ENCODE peak calls at places on chromosome 1, in four cellular contexts. S is BE2C; B is CD4-positive, alpha-beta T cell; J is Calu3. V is an unnamed sample.

GRCh38 chr1:192756847-192757246 is 52.0 kb upstream of the RGS2 start:
- DNase-seq in S (no peak), B (no peak), J (no peak), V (no peak)

GRCh38 chr1:25927541-25928265 is 21.5 kb upstream of the STMN1 start:
- DNase-seq in S (peak), B (no peak), J (no peak), V (peak)

GRCh38 chr1:221437924-221438323 is 304.0 kb downstream of the DUSP10 start:
- DNase-seq in S (no peak), B (no peak), J (no peak), V (no peak)

GRCh38 chr1:232553809-232554208 is 76.1 kb downstream of the SIPA1L2 start:
- DNase-seq in S (no peak), B (no peak), J (no peak), V (no peak)

GRCh38 chr1:156648951-156649350 is 7.0 kb downstream of the BCAN start:
- DNase-seq in S (no peak), B (no peak), J (no peak), V (no peak)

GRCh38 chr1:66370462-66370907 is 163.5 kb upstream of the SGIP1 start:
- DNase-seq in S (no peak), B (no peak), J (no peak), V (no peak)

GRCh38 chr1:87684194-87684593 is 355.5 kb downstream of the LMO4 start:
- DNase-seq in S (no peak), B (no peak), J (no peak), V (peak)

GRCh38 chr1:153503766-153504165 is 32.0 kb downstream of the S100A6 start:
- DNase-seq in S (no peak), B (no peak), J (no peak), V (no peak)

GRCh38 chr1:3460653-3461237 is 6.3 kb downstream of the ARHGEF16 start:
- DNase-seq in S (peak), B (no peak), J (no peak), V (no peak)

GRCh38 chr1:226125097-226125630 is 61.4 kb downstream of the ACBD3 start:
- DNase-seq in S (peak), B (peak), J (peak), V (peak)

GRCh38 chr1:7048395-7048794 is 263.1 kb downstream of the CAMTA1 start:
- DNase-seq in S (no peak), B (no peak), J (no peak), V (no peak)

GRCh38 chr1:24156542-24157260 is 13.8 kb upstream of the IL22RA1 start:
- DNase-seq in S (no peak), B (no peak), J (no peak), V (no peak)

GRCh38 chr1:93080424-93080823 is 1.3 kb downstream of the MTF2 start:
- DNase-seq in S (no peak), B (no peak), J (no peak), V (no peak)

GRCh38 chr1:109425391-109425790 is 857 bp downstream of the PSMA5 start:
- DNase-seq in S (no peak), B (no peak), J (no peak), V (no peak)

GRCh38 chr1:191483997-191484396 is 674.3 kb upstream of the RGS18 start:
- DNase-seq in S (no peak), B (no peak), J (no peak), V (no peak)

GRCh38 chr1:104780470-104781078 is 1030.9 kb downstream of the AMY1C start:
- DNase-seq in S (peak), B (no peak), J (peak), V (no peak)

GRCh38 chr1:24901791-24902470 is 28.1 kb downstream of the RUNX3 start:
- DNase-seq in S (no peak), B (no peak), J (no peak), V (no peak)

GRCh38 chr1:219088778-219089557 is 84.7 kb upstream of the LYPLAL1 start:
- DNase-seq in S (no peak), B (no peak), J (peak), V (no peak)

GRCh38 chr1:31143455-31143854 is 77.9 kb upstream of the PUM1 start:
- DNase-seq in S (no peak), B (no peak), J (no peak), V (no peak)

GRCh38 chr1:68213843-68214242 is 18.5 kb downstream of the WLS start:
- DNase-seq in S (peak), B (no peak), J (no peak), V (peak)

GRCh38 chr1:117719004-117719403 is 113.2 kb downstream of the TENT5C start:
- DNase-seq in S (no peak), B (no peak), J (no peak), V (no peak)

GRCh38 chr1:22830131-22830566 is 119.5 kb downstream of the EPHB2 start:
- DNase-seq in S (no peak), B (no peak), J (no peak), V (no peak)
- TF ChIP-seq CTCF in S (no peak), B (no peak), J (no peak), V (no peak)

GRCh38 chr1:169460193-169460833 is 25.4 kb downstream of the SLC19A2 start:
- DNase-seq in S (no peak), B (no peak), J (peak), V (no peak)
- TF ChIP-seq CTCF in S (no peak), B (no peak), J (no peak), V (no peak)

DNA sequence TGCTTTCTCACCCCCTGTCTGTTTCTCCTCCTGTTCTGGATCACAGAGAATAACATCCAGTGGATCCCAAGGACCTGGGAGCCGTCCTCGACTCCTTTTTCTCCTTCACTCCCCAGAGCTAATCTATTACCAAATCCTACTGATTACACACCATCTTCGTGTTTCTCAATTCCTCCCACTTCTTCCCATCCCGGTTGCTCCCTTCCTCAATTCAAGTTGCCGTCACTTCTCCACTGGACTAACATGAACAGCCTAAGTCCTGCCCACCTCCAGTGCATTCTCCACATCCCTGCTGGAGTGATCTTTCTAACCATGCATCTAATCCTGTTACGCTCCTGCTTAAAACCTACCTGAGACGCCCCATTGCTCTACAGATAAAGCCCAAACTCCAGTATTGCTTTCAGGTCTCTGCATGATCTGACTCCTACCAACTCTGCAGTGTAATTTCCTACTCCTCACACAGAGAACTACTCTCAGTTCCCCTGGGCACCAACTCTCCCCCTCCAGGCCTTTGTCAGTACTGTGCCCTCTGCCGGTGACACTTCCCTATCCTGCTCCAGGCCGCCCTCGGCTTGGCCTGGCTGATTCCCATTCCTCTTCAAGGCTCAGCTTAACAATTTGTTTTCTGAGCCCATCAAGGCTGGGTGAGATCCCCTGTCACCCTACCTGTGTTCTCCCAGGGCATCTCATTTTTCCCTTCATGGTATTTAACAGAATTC is 2.4 kb downstream of the SLAMF8 start:
- DNase-seq in S (peak), B (no peak), J (peak), V (peak)
- TF ChIP-seq CTCF in S (peak), B (no peak), J (peak), V (peak)

GRCh38 chr1:27603962-27604578 is at the start of gene AHDC1:
- DNase-seq in S (peak), B (peak), J (peak), V (peak)
- TF ChIP-seq CTCF in S (no peak), B (no peak), J (no peak), V (no peak)

GRCh38 chr1:27368872-27369703 is 2.3 kb upstream of the MAP3K6 start:
- DNase-seq in S (no peak), B (no peak), J (no peak), V (no peak)
- TF ChIP-seq CTCF in S (no peak), B (no peak), J (peak), V (peak)

GRCh38 chr1:217647791-217648190 is 16.6 kb downstream of the SPATA17 start:
- DNase-seq in S (no peak), B (no peak), J (no peak), V (no peak)
- TF ChIP-seq CTCF in S (no peak), B (no peak), J (no peak), V (no peak)

GRCh38 chr1:86233406-86233805 is 76.8 kb upstream of the COL24A1 start:
- DNase-seq in S (no peak), B (no peak), J (no peak), V (no peak)
- TF ChIP-seq CTCF in S (no peak), B (no peak), J (no peak), V (no peak)

GRCh38 chr1:63069214-63069613 is 253.2 kb upstream of the FOXD3 start:
- DNase-seq in S (no peak), B (no peak), J (no peak), V (no peak)

GRCh38 chr1:63074321-63074720 is 248.0 kb upstream of the FOXD3 start:
- DNase-seq in S (no peak), B (no peak), J (no peak), V (no peak)

GRCh38 chr1:63068626-63069025 is 253.7 kb upstream of the FOXD3 start:
- DNase-seq in S (no peak), B (no peak), J (no peak), V (no peak)

DNA sequence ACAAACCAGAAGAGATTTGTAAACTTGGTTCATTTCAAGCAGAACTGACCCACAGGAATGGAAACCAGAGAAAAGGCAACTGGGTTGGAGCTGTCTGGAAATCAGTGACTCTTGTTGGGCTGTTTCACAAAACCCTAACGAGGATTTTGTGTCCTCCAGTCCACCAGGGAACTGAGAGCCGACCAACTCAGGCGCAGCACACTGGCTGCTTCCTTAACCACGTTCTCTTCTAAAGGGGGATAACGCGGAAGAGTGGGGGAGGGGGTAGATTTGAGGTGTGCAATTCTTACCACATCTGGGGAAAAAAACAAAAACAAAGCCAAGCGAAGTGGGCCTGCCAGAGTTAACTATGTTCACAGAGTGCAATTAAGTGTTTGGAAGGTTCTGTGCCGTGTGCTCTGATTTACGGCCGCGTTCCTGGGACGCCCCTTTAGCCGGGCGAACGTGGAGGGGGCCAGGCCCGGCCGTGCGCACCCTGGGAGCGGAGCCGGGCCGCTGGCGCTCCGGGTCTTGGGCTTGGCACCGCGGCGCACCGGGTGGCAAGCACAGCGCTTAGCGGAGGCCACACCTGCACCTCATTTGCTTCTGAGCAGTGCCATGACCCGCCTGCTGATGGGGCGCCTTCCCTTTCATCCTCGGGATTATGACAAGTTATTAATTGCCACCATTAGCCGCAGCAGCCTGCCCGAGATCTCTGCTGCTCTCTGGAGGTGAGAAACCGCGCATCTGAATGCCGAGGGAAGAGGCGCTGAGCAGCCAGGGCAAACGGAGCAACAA is 248.6 kb upstream of the FOXD3 start:
- DNase-seq in S (no peak), B (no peak), J (no peak), V (no peak)
- TF ChIP-seq CTCF in S (peak), B (no peak), J (no peak), V (peak)

DNA sequence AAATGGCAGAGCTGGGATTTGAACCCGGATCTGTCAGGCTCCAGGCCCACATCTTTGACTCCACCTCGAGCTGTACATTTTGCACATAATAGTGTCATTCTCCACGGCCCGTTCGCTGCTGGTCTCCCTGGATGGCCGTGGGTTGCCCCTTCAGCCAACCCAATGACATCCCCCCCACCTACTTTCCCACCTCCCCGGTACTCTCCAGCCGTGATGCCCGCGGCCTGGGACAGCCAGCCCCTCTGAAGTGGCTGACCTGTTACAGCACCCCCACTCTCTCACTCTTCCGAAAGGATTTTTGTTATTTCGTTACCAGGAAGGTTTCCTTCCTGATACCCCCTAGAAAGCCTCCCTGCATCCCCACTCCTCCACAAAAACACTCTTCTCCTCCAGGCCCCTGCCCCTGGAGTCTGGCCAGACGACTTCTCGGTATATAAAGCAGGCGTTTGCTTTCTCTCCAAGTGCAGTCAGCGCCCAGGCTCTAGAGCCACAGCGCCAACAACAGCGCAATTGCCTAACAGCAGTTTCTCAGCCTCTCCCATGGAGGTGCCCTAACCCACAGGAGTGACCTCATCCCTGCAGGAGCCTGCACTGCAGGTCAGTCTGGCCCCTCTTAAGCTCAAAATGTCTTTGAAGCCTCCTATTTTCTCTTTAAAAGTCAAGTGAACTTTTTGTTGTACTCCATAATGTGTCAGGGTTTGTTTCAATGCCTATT is 14.5 kb upstream of the GJB5 start:
- DNase-seq in S (no peak), B (no peak), J (no peak), V (no peak)
- TF ChIP-seq CTCF in S (no peak), B (no peak), J (no peak), V (no peak)

DNA sequence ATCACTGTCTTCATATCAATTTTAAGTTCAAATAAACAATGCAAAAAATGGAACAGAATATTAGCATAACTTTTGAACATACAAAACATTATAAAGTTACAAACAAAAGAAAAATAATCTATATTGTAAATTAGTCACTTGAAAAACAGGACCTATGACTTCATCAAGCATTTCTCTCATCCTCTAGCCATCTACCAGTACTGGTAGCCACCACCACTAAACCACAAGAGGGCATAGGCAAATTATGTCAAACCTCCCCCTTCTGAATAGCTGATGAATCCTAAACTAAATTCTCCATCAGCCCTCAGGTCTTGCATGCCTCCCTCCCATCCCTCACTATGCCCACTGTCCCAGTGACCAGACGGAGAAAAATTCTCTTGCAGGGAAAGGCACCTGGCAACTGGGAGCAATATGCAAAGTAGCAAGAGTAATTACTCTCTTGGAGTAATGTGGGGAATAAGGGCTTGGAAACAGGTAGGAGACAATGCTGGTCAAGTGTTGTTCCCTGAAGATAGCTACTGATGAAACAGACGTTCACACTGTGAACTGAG is 37.1 kb downstream of the SSX2IP start:
- DNase-seq in S (no peak), B (no peak), J (no peak), V (no peak)
- TF ChIP-seq CTCF in S (no peak), B (no peak), J (no peak), V (no peak)